ENCODE peak calls at places on chromosomes 4 and X, in four cellular contexts. One of them, this sample, is unnamed.

GRCh38 chr4:169611991-169612868 is at the start of gene NEK1:
- DNase-seq in K562: peak
- DNase-seq in WTC11: peak
- DNase-seq in HepG2: peak
- DNase-seq in this sample: peak

GRCh38 chr4:33080262-33080661 is 2360.1 kb downstream of the PCDH7 start:
- DNase-seq in K562: no peak
- DNase-seq in WTC11: no peak
- DNase-seq in HepG2: no peak
- DNase-seq in this sample: no peak

GRCh38 chr4:28686618-28687017 is 1826.0 kb downstream of the STIM2 start:
- DNase-seq in K562: peak
- DNase-seq in WTC11: peak
- DNase-seq in HepG2: peak
- DNase-seq in this sample: no peak

GRCh38 chrX:9845574-9845948 is 59.3 kb downstream of the SHROOM2 start:
- DNase-seq in K562: no peak
- DNase-seq in WTC11: no peak
- DNase-seq in HepG2: peak
- DNase-seq in this sample: no peak

GRCh38 chr4:111066001-111066400 is 443.1 kb upstream of the PITX2 start:
- DNase-seq in K562: no peak
- DNase-seq in WTC11: no peak
- DNase-seq in HepG2: no peak
- DNase-seq in this sample: no peak

GRCh38 chrX:148051973-148052372 is 70.8 kb downstream of the FMR1NB start:
- DNase-seq in K562: no peak
- DNase-seq in WTC11: no peak
- DNase-seq in HepG2: no peak
- DNase-seq in this sample: no peak

GRCh38 chrX:18890724-18891560 is 93.0 kb downstream of the PHKA2 start:
- DNase-seq in K562: no peak
- DNase-seq in WTC11: no peak
- DNase-seq in HepG2: no peak
- DNase-seq in this sample: no peak

GRCh38 chrX:39096599-39096998 is 295.3 kb downstream of the MID1IP1 start:
- DNase-seq in K562: no peak
- DNase-seq in WTC11: no peak
- DNase-seq in HepG2: no peak
- DNase-seq in this sample: no peak

GRCh38 chrX:120769576-120770341 is 105.9 kb downstream of the CT47B1 start:
- DNase-seq in K562: no peak
- DNase-seq in WTC11: no peak
- DNase-seq in HepG2: peak
- DNase-seq in this sample: no peak

GRCh38 chr4:6658635-6659075 is 18.2 kb downstream of the MRFAP1 start:
- DNase-seq in K562: no peak
- DNase-seq in WTC11: peak
- DNase-seq in HepG2: no peak
- DNase-seq in this sample: no peak

GRCh38 chr4:15542795-15543194 is 73.1 kb downstream of the CC2D2A start:
- DNase-seq in K562: no peak
- DNase-seq in WTC11: no peak
- DNase-seq in HepG2: no peak
- DNase-seq in this sample: no peak

GRCh38 chr4:122602277-122603142 is 18.4 kb downstream of the IL21 start:
- DNase-seq in K562: peak
- DNase-seq in WTC11: no peak
- DNase-seq in HepG2: peak
- DNase-seq in this sample: no peak

GRCh38 chrX:136954930-136955329 is 74.4 kb upstream of the RBMX start:
- DNase-seq in K562: peak
- DNase-seq in WTC11: no peak
- DNase-seq in HepG2: peak
- DNase-seq in this sample: no peak

GRCh38 chrX:10030570-10030969 is 63.4 kb downstream of the CLDN34 start:
- DNase-seq in K562: no peak
- DNase-seq in WTC11: no peak
- DNase-seq in HepG2: peak
- DNase-seq in this sample: no peak

GRCh38 chr4:39324446-39324845 is 41.7 kb downstream of the RFC1 start:
- DNase-seq in K562: no peak
- DNase-seq in WTC11: no peak
- DNase-seq in HepG2: peak
- DNase-seq in this sample: no peak

GRCh38 chr4:134544303-134544761 is 342.7 kb upstream of the PABPC4L start:
- DNase-seq in K562: no peak
- DNase-seq in WTC11: no peak
- DNase-seq in HepG2: no peak
- DNase-seq in this sample: no peak

GRCh38 chr4:8394125-8394524 is 46.4 kb downstream of the ACOX3 start:
- DNase-seq in K562: no peak
- DNase-seq in WTC11: no peak
- DNase-seq in HepG2: no peak
- DNase-seq in this sample: no peak

GRCh38 chr4:37008199-37008598 is 236.3 kb upstream of the NWD2 start:
- DNase-seq in K562: no peak
- DNase-seq in WTC11: no peak
- DNase-seq in HepG2: peak
- DNase-seq in this sample: no peak

GRCh38 chrX:40176256-40176978 is 78.7 kb upstream of the BCOR start:
- DNase-seq in K562: peak
- DNase-seq in WTC11: peak
- DNase-seq in HepG2: peak
- DNase-seq in this sample: no peak

GRCh38 chr4:173504181-173504503 is 25.9 kb downstream of the HAND2 start:
- DNase-seq in K562: no peak
- DNase-seq in WTC11: no peak
- DNase-seq in HepG2: no peak
- DNase-seq in this sample: no peak

GRCh38 chr4:114015444-114015899 is 36.0 kb upstream of the ARSJ start:
- DNase-seq in K562: no peak
- DNase-seq in WTC11: no peak
- DNase-seq in HepG2: no peak
- DNase-seq in this sample: no peak

GRCh38 chr4:138050601-138051000 is 191.5 kb downstream of the SLC7A11 start:
- DNase-seq in K562: no peak
- DNase-seq in WTC11: peak
- DNase-seq in HepG2: no peak
- DNase-seq in this sample: no peak

GRCh38 chrX:1851527-1851926 is 236.7 kb downstream of the ASMT start:
- DNase-seq in K562: no peak
- DNase-seq in WTC11: no peak
- DNase-seq in HepG2: no peak
- DNase-seq in this sample: no peak

GRCh38 chrX:14504960-14505538 is 24.3 kb upstream of the GLRA2 start:
- DNase-seq in K562: no peak
- DNase-seq in WTC11: no peak
- DNase-seq in HepG2: no peak
- DNase-seq in this sample: no peak

GRCh38 chr4:118942465-118942864 is 53.8 kb downstream of the SYNPO2 start:
- DNase-seq in K562: no peak
- DNase-seq in WTC11: no peak
- DNase-seq in HepG2: no peak
- DNase-seq in this sample: no peak

GRCh38 chr4:3690576-3691152 is 75.5 kb upstream of the ADRA2C start:
- DNase-seq in K562: no peak
- DNase-seq in WTC11: peak
- DNase-seq in HepG2: no peak
- DNase-seq in this sample: no peak

GRCh38 chr4:7744131-7744804 is 195.4 kb downstream of the AFAP1 start:
- DNase-seq in K562: no peak
- DNase-seq in WTC11: no peak
- DNase-seq in HepG2: no peak
- DNase-seq in this sample: no peak

GRCh38 chrX:143669395-143669794 is 33.5 kb upstream of the SLITRK4 start:
- DNase-seq in K562: no peak
- DNase-seq in WTC11: no peak
- DNase-seq in HepG2: no peak
- DNase-seq in this sample: no peak

GRCh38 chrX:15877380-15877779 is 22.8 kb upstream of the AP1S2 start:
- DNase-seq in K562: no peak
- DNase-seq in WTC11: no peak
- DNase-seq in HepG2: no peak
- DNase-seq in this sample: no peak

GRCh38 chr4:101604976-101605375 is 185.6 kb upstream of the BANK1 start:
- DNase-seq in K562: no peak
- DNase-seq in WTC11: no peak
- DNase-seq in HepG2: no peak
- DNase-seq in this sample: no peak

GRCh38 chr4:968621-969394 is 4.6 kb downstream of the DGKQ start:
- DNase-seq in K562: no peak
- DNase-seq in WTC11: no peak
- DNase-seq in HepG2: no peak
- DNase-seq in this sample: no peak

GRCh38 chrX:105323951-105324350 is 103.5 kb upstream of the TEX13A start:
- DNase-seq in K562: no peak
- DNase-seq in WTC11: no peak
- DNase-seq in HepG2: no peak
- DNase-seq in this sample: no peak

GRCh38 chr4:54228563-54229501 is at the start of gene PDGFRA:
- DNase-seq in K562: no peak
- DNase-seq in WTC11: peak
- DNase-seq in HepG2: no peak
- DNase-seq in this sample: no peak

GRCh38 chr4:92263010-92263409 is 40.8 kb upstream of the GRID2 start:
- DNase-seq in K562: no peak
- DNase-seq in WTC11: no peak
- DNase-seq in HepG2: no peak
- DNase-seq in this sample: no peak

GRCh38 chr4:76736434-76736833 is 161.5 kb downstream of the SOWAHB start:
- DNase-seq in K562: no peak
- DNase-seq in WTC11: no peak
- DNase-seq in HepG2: no peak
- DNase-seq in this sample: no peak

GRCh38 chr4:76729991-76730390 is 168.0 kb downstream of the SOWAHB start:
- DNase-seq in K562: no peak
- DNase-seq in WTC11: no peak
- DNase-seq in HepG2: no peak
- DNase-seq in this sample: no peak

GRCh38 chr4:76737180-76737579 is 160.8 kb downstream of the SOWAHB start:
- DNase-seq in K562: no peak
- DNase-seq in WTC11: no peak
- DNase-seq in HepG2: no peak
- DNase-seq in this sample: no peak

GRCh38 chr4:76732246-76732645 is 165.7 kb downstream of the SOWAHB start:
- DNase-seq in K562: no peak
- DNase-seq in WTC11: no peak
- DNase-seq in HepG2: no peak
- DNase-seq in this sample: no peak

DNA sequence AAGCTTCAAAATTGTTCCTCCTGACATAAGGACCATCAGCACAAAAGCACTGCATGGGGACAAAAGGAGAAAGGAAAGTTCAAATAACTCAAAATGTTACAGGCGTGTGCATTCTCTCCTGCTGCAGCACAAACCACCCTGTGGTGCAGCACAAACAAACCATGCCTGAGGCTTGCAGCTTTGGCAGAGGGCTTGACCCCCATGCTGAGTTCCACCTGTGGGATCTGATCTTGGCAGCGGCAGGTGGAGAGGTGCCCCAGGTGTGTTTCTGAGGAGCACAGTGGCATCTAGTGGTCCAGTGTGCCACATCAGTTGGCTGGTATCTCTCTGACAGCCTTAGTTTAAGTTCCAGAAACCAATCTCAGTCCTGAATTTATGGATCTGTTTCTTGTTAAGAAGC is 164.6 kb downstream of the SOWAHB start:
- DNase-seq in K562: no peak
- DNase-seq in WTC11: peak
- DNase-seq in HepG2: no peak
- DNase-seq in this sample: no peak
- TF ChIP-seq ETV6 in K562: no peak
- TF ChIP-seq ETV6 in WTC11: peak
- TF ChIP-seq ETV6 in HepG2: no peak
- TF ChIP-seq ETV6 in this sample: no peak

GRCh38 chrX:53550756-53551463 is 116.7 kb upstream of the HSD17B10 start:
- DNase-seq in K562: no peak
- DNase-seq in WTC11: no peak
- DNase-seq in HepG2: no peak
- DNase-seq in this sample: no peak

GRCh38 chrX:53544936-53545335 is 110.8 kb upstream of the HSD17B10 start:
- DNase-seq in K562: no peak
- DNase-seq in WTC11: no peak
- DNase-seq in HepG2: no peak
- DNase-seq in this sample: no peak

DNA sequence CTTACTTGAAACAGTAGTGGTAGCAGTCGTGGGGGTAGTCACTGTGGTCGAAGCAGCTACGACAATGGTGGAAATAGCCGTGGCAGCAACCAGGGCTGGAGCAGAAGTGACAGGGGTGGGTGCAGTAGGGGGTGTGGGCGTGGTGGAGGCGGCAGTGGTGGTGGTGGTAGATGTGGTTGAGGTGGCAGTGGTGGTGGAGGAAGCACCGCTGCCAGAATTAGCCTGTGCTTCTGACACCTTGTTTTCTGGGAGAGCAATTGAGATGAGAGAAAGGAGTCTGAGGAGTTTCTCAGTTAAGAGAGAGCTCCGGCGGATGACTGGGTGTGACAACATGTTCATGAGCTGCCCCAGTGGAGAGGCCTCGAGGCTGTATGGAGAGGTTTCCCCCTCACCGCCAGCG is 113.5 kb upstream of the HSD17B10 start:
- DNase-seq in K562: no peak
- DNase-seq in WTC11: no peak
- DNase-seq in HepG2: no peak
- DNase-seq in this sample: no peak
- TF ChIP-seq ETV6 in K562: no peak
- TF ChIP-seq ETV6 in WTC11: no peak
- TF ChIP-seq ETV6 in HepG2: no peak
- TF ChIP-seq ETV6 in this sample: no peak

DNA sequence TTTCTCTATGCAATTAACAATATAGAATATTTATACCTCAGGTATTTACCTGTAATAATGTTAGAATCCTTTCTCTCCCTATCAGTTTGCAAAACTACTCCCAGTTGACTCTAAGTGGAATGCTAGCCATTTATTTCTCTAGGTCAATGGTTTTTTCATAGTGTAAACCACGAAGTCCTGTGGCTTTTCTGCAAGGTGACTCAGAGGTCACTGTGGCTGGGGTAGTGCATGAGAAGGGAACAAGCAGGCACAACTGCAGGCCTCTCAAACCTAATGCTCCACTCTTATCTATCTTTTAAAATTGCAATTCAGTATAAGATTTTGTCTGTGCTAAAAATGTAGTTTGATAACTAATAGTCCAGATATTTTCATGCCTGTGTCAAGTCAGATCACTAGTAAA is 159.4 kb downstream of the ANTXR2 start:
- DNase-seq in K562: no peak
- DNase-seq in WTC11: no peak
- DNase-seq in HepG2: no peak
- DNase-seq in this sample: no peak
- TF ChIP-seq ETV6 in K562: no peak
- TF ChIP-seq ETV6 in WTC11: no peak
- TF ChIP-seq ETV6 in HepG2: no peak
- TF ChIP-seq ETV6 in this sample: no peak

GRCh38 chr4:161936625-161937133 is 227.1 kb downstream of the FSTL5 start:
- DNase-seq in K562: no peak
- DNase-seq in WTC11: no peak
- DNase-seq in HepG2: no peak
- DNase-seq in this sample: no peak

GRCh38 chr4:161937596-161937995 is 226.2 kb downstream of the FSTL5 start:
- DNase-seq in K562: no peak
- DNase-seq in WTC11: no peak
- DNase-seq in HepG2: no peak
- DNase-seq in this sample: no peak

GRCh38 chr4:161937151-161937550 is 226.6 kb downstream of the FSTL5 start:
- DNase-seq in K562: no peak
- DNase-seq in WTC11: no peak
- DNase-seq in HepG2: no peak
- DNase-seq in this sample: no peak
- TF ChIP-seq ETV6 in K562: no peak
- TF ChIP-seq ETV6 in WTC11: no peak
- TF ChIP-seq ETV6 in HepG2: no peak
- TF ChIP-seq ETV6 in this sample: no peak

This sample was measured in GM12878.